ENCODE peak calls at places on chromosomes 1 and 21, in six cellular contexts. Z is K562, G is IMR-90, A is HCT116, N is GM12878, J is H1. B is an unnamed sample.

GRCh38 chr1:22540311-22540710 is 23.0 kb upstream of the EPHA8 start:
- DNase-seq in Z (no peak), G (no peak), A (no peak), N (no peak), J (no peak), B (no peak)

GRCh38 chr1:206471993-206472392 is 1.7 kb downstream of the IKBKE start:
- DNase-seq in Z (no peak), G (no peak), A (no peak), N (no peak), J (no peak), B (no peak)

GRCh38 chr1:55555971-55556370 is 340.8 kb upstream of the USP24 start:
- DNase-seq in Z (no peak), G (no peak), A (no peak), N (no peak), J (no peak), B (no peak)

GRCh38 chr21:37452222-37452621 is 85.6 kb downstream of the DYRK1A start:
- DNase-seq in Z (no peak), G (peak; percentile 94), A (no peak), N (no peak), J (no peak), B (no peak)

GRCh38 chr21:38075833-38076567 is 159.7 kb upstream of the KCNJ6 start:
- DNase-seq in Z (no peak), G (no peak), A (no peak), N (no peak), J (no peak), B (no peak)

GRCh38 chr1:209411491-209411929 is 172.0 kb upstream of the CAMK1G start:
- DNase-seq in Z (no peak), G (peak; percentile 41), A (no peak), N (no peak), J (no peak), B (no peak)

GRCh38 chr1:241767737-241768136 is 80.3 kb upstream of the EXO1 start:
- DNase-seq in Z (no peak), G (no peak), A (no peak), N (no peak), J (no peak), B (no peak)

GRCh38 chr21:32281531-32281930 is 2.7 kb upstream of the MIS18A start:
- DNase-seq in Z (no peak), G (no peak), A (no peak), N (no peak), J (no peak), B (no peak)

GRCh38 chr1:94039871-94040569 is 80.9 kb downstream of the ABCA4 start:
- DNase-seq in Z (no peak), G (no peak), A (no peak), N (no peak), J (no peak), B (no peak)

GRCh38 chr1:71019248-71019647 is 28.4 kb downstream of the PTGER3 start:
- DNase-seq in Z (no peak), G (no peak), A (no peak), N (no peak), J (no peak), B (no peak)

GRCh38 chr1:69090752-69091151 is 477.0 kb upstream of the LRRC7 start:
- DNase-seq in Z (no peak), G (no peak), A (no peak), N (no peak), J (no peak), B (no peak)

GRCh38 chr1:119711804-119712341 is at the start of gene PHGDH:
- DNase-seq in Z (peak; percentile 35), G (peak; percentile 90), A (peak; percentile 80), N (peak; percentile 8), J (peak; percentile 83), B (peak; percentile 82)

GRCh38 chr1:16038620-16038912 is 5.0 kb upstream of the CLCNKB start:
- DNase-seq in Z (peak; percentile 62), G (no peak), A (no peak), N (no peak), J (no peak), B (no peak)

GRCh38 chr1:61645476-61645875 is 79.5 kb downstream of the TM2D1 start:
- DNase-seq in Z (no peak), G (no peak), A (no peak), N (no peak), J (no peak), B (no peak)

GRCh38 chr1:112793631-112794565 is 78.8 kb upstream of the PPM1J start:
- DNase-seq in Z (no peak), G (no peak), A (no peak), N (no peak), J (no peak), B (no peak)

GRCh38 chr1:230031131-230031530 is 35.9 kb upstream of the GALNT2 start:
- DNase-seq in Z (no peak), G (no peak), A (no peak), N (no peak), J (no peak), B (no peak)

GRCh38 chr21:46181436-46181835 is 2.8 kb downstream of the SPATC1L start:
- DNase-seq in Z (no peak), G (no peak), A (no peak), N (no peak), J (no peak), B (no peak)

GRCh38 chr1:42334240-42335049 is 590 bp downstream of the FOXJ3 start:
- DNase-seq in Z (no peak), G (peak; percentile 43), A (peak; percentile 31), N (no peak), J (peak; percentile 78), B (peak; percentile 69)

DNA sequence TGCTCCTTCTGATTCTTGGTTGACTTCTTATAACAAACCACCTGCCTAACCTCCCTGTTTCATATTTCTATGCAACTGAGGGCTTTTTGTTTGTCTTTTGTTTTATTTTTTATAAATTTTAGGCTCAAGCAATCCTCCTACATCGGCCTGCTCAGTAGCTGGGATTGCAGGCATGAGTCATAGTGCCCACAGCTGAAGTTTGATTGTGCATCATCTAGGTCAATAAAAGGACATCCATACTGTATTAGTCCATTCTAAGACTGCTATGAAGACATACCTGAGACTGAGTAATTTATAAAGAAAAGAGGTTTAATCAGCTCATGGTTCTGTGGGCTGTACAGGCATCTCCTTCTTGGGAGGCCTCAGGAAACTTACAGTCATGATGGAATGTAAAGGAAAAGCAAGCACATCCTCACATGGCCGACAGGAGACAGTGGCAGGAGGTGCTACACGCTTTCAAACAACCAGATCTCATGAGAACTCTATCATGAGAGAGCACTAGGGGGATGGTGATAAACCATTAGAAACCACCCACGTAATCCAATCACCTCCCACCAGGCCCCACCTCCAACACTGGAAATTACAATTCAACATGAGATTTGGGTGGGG is 285.0 kb downstream of the SIPA1L2 start:
- DNase-seq in Z (no peak), G (peak; percentile 31), A (no peak), N (no peak), J (no peak), B (no peak)
- TF ChIP-seq CEBPB in Z (no peak), G (no peak), A (no peak), N (no peak), J (no peak), B (no peak)

DNA sequence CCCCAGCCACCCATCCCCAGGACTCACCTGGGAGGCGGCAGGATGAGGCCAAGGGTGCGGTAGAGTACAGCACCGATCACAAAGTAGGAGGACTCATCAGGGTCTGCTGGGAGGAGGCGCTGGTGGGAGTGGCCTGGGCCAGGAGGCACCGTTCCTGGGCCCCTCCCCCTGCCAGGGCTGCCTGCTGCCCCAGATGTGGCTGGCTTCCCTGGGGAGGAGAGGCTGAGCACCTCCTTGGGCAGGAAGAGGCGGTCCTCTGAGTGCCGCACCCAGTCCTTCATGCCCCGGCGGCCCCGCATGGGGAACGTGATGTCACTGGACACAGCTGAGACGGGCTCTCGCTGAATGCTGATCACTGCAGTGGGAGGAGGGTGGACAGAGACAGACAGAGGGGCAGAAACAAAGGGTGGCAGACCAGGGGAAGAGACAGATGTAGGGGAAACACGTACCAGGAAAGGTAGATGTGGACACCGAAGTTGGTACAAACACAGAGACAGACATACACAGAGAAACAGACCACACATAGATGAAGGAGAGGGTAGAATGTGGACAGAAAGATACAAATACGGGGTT is 24.8 kb downstream of the ADGRB2 start:
- DNase-seq in Z (peak; percentile 66), G (no peak), A (peak; percentile 33), N (no peak), J (peak; percentile 68), B (no peak)
- TF ChIP-seq CEBPB in Z (no peak), G (no peak), A (no peak), N (no peak), J (no peak), B (no peak)

DNA sequence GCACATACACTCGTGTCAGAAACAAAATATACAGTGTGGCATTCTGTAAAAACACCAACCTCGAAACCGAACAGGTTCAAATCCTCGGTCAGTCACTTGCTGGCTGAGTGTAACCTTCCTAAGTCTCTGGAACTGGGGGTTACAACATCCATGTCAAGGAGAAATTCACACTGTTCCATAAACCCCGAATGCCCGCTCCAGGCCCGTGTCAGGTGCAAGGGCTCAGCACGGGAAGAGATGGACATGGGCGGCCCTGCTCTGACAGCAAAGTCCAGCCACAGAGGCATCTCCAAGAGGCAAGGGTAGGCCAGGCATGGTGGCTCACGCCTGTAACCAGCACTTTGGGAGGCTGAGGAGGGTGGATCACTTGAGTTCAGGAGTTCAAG is 79.5 kb downstream of the SLC66A1 start:
- DNase-seq in Z (no peak), G (no peak), A (no peak), N (no peak), J (no peak), B (no peak)
- TF ChIP-seq CEBPB in Z (peak; percentile 40), G (no peak), A (no peak), N (no peak), J (no peak), B (no peak)

GRCh38 chr1:39317910-39318633 is 113.6 kb downstream of the MACF1 start:
- DNase-seq in Z (no peak), G (no peak), A (no peak), N (no peak), J (no peak), B (no peak)
- TF ChIP-seq CEBPB in Z (no peak), G (no peak), A (no peak), N (no peak), J (no peak), B (no peak)

GRCh38 chr1:45621895-45622266 is 2.0 kb downstream of the CCDC17 start:
- DNase-seq in Z (no peak), G (no peak), A (no peak), N (no peak), J (no peak), B (no peak)
- TF ChIP-seq CEBPB in Z (no peak), G (no peak), A (no peak), N (no peak), J (no peak), B (no peak)

GRCh38 chr1:226656601-226657277 is 82.3 kb downstream of the ITPKB start:
- DNase-seq in Z (no peak), G (peak; percentile 92), A (no peak), N (no peak), J (no peak), B (no peak)
- TF ChIP-seq CEBPB in Z (no peak), G (peak; percentile 52), A (no peak), N (no peak), J (no peak), B (no peak)

DNA sequence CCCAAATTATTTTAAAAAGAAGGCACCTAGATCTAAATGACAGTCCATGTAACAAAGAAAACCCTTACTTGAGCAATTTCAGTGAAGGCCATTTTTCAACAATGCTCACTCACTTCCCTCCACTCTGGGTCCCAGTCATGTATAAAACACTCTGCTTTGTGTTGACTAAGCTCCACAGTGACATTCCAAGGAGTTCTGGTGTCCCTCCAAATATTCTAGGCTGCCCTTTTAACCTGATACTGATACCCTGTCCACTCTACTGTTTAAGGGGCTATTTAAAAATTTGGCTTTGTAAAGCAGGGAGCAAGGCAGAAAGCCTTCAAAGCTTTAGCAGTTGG is 73.6 kb downstream of the GNG12 start:
- DNase-seq in Z (no peak), G (peak; percentile 42), A (no peak), N (no peak), J (no peak), B (no peak)
- TF ChIP-seq CEBPB in Z (no peak), G (peak; percentile 1), A (no peak), N (no peak), J (no peak), B (no peak)